ENCODE peak calls at places on chromosomes 5 and 9, in six cellular contexts. S is CD4-positive, alpha-beta T cell; O is fibroblast of lung; H is lower lobe of right lung; Z is glutamatergic neuron; E is breast epithelium. J is an unnamed sample.

GRCh38 chr5:77843570-77844407 is 67.7 kb upstream of the TBCA start:
- DNase-seq in O (peak), S (no peak), Z (peak), E (no peak), H (no peak), J (no peak)

GRCh38 chr5:68994645-68995044 is 99.2 kb upstream of the SLC30A5 start:
- DNase-seq in E (no peak), S (no peak), Z (no peak), H (no peak), O (no peak), J (no peak)

GRCh38 chr5:6282360-6282759 is 96.0 kb downstream of the MED10 start:
- DNase-seq in Z (no peak), S (no peak), O (no peak), E (no peak), H (no peak), J (no peak)

GRCh38 chr5:109656829-109657228 is 32.9 kb upstream of the MAN2A1 start:
- DNase-seq in E (no peak), Z (no peak), O (peak), H (peak), S (peak), J (no peak)

GRCh38 chr5:175683921-175684320 is 26.1 kb downstream of the HRH2 start:
- DNase-seq in S (no peak), H (no peak), Z (no peak), O (no peak), E (no peak), J (no peak)

GRCh38 chr9:82882133-82882532 is 180.8 kb downstream of the RASEF start:
- DNase-seq in H (no peak), Z (no peak), O (peak), E (no peak), S (no peak), J (no peak)

GRCh38 chr5:60248900-60249299 is 355.4 kb upstream of the PDE4D start:
- DNase-seq in H (no peak), E (no peak), O (no peak), Z (no peak), S (no peak), J (no peak)

GRCh38 chr5:133527311-133527710 is 85.0 kb downstream of the FSTL4 start:
- DNase-seq in E (no peak), O (peak), H (no peak), S (no peak), Z (no peak), J (no peak)

GRCh38 chr5:180623411-180623834 is 26.0 kb downstream of the FLT4 start:
- DNase-seq in E (no peak), O (no peak), S (no peak), H (no peak), Z (no peak), J (no peak)

GRCh38 chr5:155252717-155253116 is 239.2 kb downstream of the KIF4B start:
- DNase-seq in H (no peak), Z (no peak), S (no peak), O (no peak), E (no peak), J (no peak)

GRCh38 chr9:104951487-104951886 is 23.5 kb upstream of the ABCA1 start:
- DNase-seq in H (no peak), S (no peak), E (no peak), Z (no peak), O (no peak), J (no peak)

GRCh38 chr9:124212381-124213050 is 45.2 kb upstream of the NEK6 start:
- DNase-seq in S (no peak), H (no peak), E (peak), O (peak), Z (no peak), J (no peak)

GRCh38 chr9:91606255-91606995 is 182.8 kb upstream of the NFIL3 start:
- DNase-seq in E (no peak), O (no peak), H (no peak), Z (no peak), S (no peak), J (no peak)

GRCh38 chr5:59367791-59368394 is 525.6 kb downstream of the PDE4D start:
- DNase-seq in H (peak), E (no peak), S (peak), O (peak), Z (peak), J (peak)

GRCh38 chr9:110006657-110007056 is 201.3 kb downstream of the C9orf152 start:
- DNase-seq in H (no peak), O (no peak), E (no peak), Z (no peak), S (no peak), J (no peak)

GRCh38 chr5:134975843-134976242 is 8.1 kb downstream of the CATSPER3 start:
- DNase-seq in H (no peak), S (no peak), Z (no peak), E (no peak), O (peak), J (no peak)

GRCh38 chr9:87701931-87702421 is 23.9 kb upstream of the CTSL start:
- DNase-seq in Z (no peak), E (no peak), S (no peak), H (no peak), O (peak), J (peak)

GRCh38 chr5:174608631-174609097 is 115.7 kb upstream of the MSX2 start:
- DNase-seq in E (no peak), H (peak), Z (no peak), S (no peak), O (peak), J (no peak)

GRCh38 chr9:107213080-107213479 is 70.0 kb upstream of the RAD23B start:
- DNase-seq in O (no peak), E (no peak), H (no peak), S (no peak), Z (no peak), J (no peak)

GRCh38 chr5:173864126-173865075 is 23.7 kb upstream of the CPEB4 start:
- DNase-seq in H (peak), S (no peak), O (no peak), E (peak), Z (no peak), J (no peak)

GRCh38 chr9:110255417-110256141 is 728 bp downstream of the TXN start:
- DNase-seq in E (peak), S (no peak), H (peak), O (peak), Z (peak), J (peak)

GRCh38 chr9:86036555-86036954 is 62.8 kb downstream of the GOLM1 start:
- DNase-seq in Z (no peak), S (no peak), H (no peak), O (no peak), E (no peak), J (no peak)

GRCh38 chr9:91589101-91589553 is 165.5 kb upstream of the NFIL3 start:
- DNase-seq in O (peak), E (no peak), S (no peak), H (no peak), Z (no peak), J (peak)

GRCh38 chr9:98811051-98811650 is 3.7 kb downstream of the GALNT12 start:
- DNase-seq in S (no peak), O (peak), H (no peak), E (no peak), Z (no peak), J (no peak)

GRCh38 chr9:111198936-111199335 is 131.1 kb downstream of the OR2K2 start:
- DNase-seq in O (peak), E (no peak), H (no peak), S (no peak), Z (no peak), J (no peak)

GRCh38 chr5:17381926-17382325 is 116.1 kb upstream of the TAF11L2 start:
- DNase-seq in S (no peak), Z (no peak), O (no peak), H (peak), E (no peak), J (no peak)

GRCh38 chr5:97101189-97101910 is 41.1 kb downstream of the LIX1 start:
- DNase-seq in Z (no peak), E (no peak), S (no peak), H (no peak), O (peak), J (no peak)

GRCh38 chr9:32294051-32294600 is 90.3 kb upstream of the ACO1 start:
- DNase-seq in S (no peak), O (no peak), H (no peak), E (no peak), Z (no peak), J (no peak)

GRCh38 chr9:89448381-89448780 is 49.5 kb downstream of the SEMA4D start:
- DNase-seq in S (peak), E (no peak), Z (no peak), O (no peak), H (no peak), J (no peak)

GRCh38 chr5:59832577-59833301 is 60.8 kb downstream of the PDE4D start:
- DNase-seq in O (no peak), E (no peak), Z (no peak), H (no peak), S (no peak), J (no peak)

GRCh38 chr5:144448457-144448856 is 277.8 kb downstream of the KCTD16 start:
- DNase-seq in E (no peak), S (no peak), O (no peak), H (no peak), Z (no peak), J (no peak)

GRCh38 chr9:112145886-112146285 is 29.2 kb downstream of the SUSD1 start:
- DNase-seq in Z (no peak), O (peak), H (no peak), E (no peak), S (no peak), J (no peak)

GRCh38 chr9:22144226-22144625 is 135.1 kb upstream of the CDKN2B start:
- DNase-seq in E (no peak), O (no peak), H (no peak), S (no peak), Z (no peak), J (no peak)

GRCh38 chr5:132261881-132262845 is 4.7 kb downstream of the PDLIM4 start:
- DNase-seq in E (no peak), Z (no peak), O (no peak), H (no peak), S (no peak), J (no peak)

GRCh38 chr9:86655147-86655546 is 292.2 kb downstream of the GAS1 start:
- DNase-seq in S (no peak), H (no peak), Z (no peak), E (no peak), O (peak), J (no peak)

GRCh38 chr5:1648806-1649205 is 125.0 kb upstream of the LPCAT1 start:
- DNase-seq in O (peak), Z (no peak), H (no peak), E (no peak), S (no peak), J (no peak)

GRCh38 chr5:31531888-31532710 is at the start of the genes C5orf22 and DROSHA:
- DNase-seq in Z (peak), S (peak), E (peak), O (peak), H (peak), J (peak)
- TF ChIP-seq CTCF in Z (no peak), S (no peak), E (no peak), O (no peak), H (no peak), J (no peak)

GRCh38 chr9:134327671-134328231 is 1.5 kb downstream of the RXRA start:
- DNase-seq in O (no peak), S (no peak), H (peak), Z (peak), E (no peak), J (no peak)

GRCh38 chr9:134324359-134325095 is 1.7 kb upstream of the RXRA start:
- DNase-seq in S (no peak), Z (peak), O (peak), H (peak), E (no peak), J (no peak)

GRCh38 chr9:134326754-134327526 is 685 bp downstream of the RXRA start:
- DNase-seq in O (peak), Z (peak), E (no peak), H (peak), S (no peak), J (no peak)

GRCh38 chr9:134325096-134325812 is 1.0 kb upstream of the RXRA start:
- DNase-seq in E (peak), H (peak), O (peak), Z (peak), S (no peak), J (peak)

DNA sequence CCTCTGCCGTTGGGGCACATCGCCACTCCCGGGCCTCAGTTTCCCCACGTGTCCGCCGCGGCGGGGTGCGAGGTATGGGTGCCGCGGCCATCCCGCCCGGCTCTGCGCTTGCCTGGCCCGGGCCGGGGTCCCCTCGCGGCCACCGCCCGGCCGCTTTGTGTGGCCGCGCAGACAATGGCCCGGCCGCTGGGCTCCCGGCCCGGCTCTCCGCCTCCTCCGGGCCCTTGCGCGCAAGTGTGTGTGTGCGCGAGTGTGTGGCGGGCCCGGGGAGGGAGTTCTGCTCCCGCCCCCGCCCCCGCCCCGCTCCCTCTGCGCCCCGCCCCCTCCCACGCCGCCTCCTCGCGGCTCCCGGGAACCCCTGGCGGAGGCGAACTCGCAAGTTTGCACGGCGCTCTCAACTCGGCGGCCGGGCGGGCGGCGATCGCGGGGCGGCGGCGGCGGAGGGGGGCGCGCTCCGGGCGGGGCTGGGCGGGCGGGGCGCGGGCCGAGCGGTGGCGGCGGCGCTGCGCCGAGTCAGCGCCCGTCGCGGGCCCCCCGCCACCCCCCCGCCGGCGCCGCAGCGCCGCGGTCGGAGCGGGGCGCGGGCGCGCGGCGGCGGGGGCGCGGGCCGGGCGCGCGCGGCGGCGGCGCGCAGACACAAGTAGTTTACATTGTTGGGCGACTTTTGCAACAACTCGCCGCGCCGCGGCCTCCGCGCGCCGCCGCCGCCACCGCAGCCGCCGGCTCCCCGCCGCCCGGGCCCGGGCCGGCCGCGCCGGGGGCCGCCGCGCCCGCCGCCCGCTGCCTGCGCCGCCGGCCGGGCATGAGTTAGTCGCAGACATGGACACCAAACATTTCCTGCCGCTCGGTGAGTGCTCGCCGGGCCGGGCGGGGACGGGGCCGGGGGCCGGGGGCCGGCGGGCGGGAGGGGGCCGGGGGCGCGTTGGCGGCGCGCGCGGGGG is at the start of gene RXRA:
- DNase-seq in Z (peak), S (peak), O (peak), H (peak), E (peak), J (peak)
- TF ChIP-seq CTCF in Z (no peak), S (no peak), O (no peak), H (no peak), E (no peak), J (no peak)

DNA sequence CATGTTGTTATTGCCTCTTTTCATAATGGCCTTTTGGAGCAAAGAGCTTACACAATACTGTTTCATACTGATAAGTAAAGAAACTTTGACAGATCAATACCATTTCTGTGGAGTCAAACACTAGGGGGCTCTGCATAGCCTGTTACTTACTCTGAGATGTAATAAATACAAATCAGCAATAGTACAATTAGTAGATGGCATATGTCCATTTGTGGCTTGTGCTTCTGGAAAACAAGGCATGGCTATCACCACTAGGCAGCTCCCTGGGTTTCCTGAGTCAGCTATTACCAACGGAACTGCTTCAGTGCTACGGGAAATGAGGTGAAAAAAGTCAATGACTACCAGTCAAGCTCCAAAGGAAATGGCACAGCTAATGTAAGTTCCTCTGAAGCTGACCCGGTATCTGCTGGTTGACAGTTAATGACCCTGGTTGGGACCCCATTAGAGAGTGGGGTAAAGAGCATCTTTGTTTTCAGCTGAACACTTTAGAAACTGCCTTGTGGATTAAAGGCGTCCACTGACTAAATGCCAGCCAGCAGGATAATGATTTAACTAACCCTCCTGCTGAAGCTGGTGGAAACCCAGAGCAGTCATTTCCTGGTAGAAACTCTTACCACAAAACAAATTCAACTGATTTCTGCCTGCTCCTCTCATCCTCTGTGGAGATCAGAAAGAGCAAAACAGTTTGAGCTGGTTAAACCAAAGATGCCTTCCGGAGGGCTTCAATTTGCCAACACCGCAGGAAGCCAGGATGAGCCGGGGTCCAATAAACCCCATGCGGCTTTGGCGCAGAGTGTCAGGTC is 69.0 kb upstream of the FAM169A start:
- DNase-seq in Z (no peak), H (no peak), S (peak), E (no peak), O (peak), J (no peak)
- TF ChIP-seq CTCF in Z (peak), H (peak), S (peak), E (no peak), O (peak), J (no peak)

GRCh38 chr5:151002250-151002649 is 18.1 kb upstream of the GPX3 start:
- DNase-seq in E (no peak), O (peak), H (no peak), Z (no peak), S (no peak), J (no peak)
- TF ChIP-seq CTCF in E (peak), O (peak), H (peak), Z (peak), S (no peak), J (no peak)

GRCh38 chr5:81748556-81748955 is 2.3 kb downstream of the SSBP2 start:
- DNase-seq in S (no peak), Z (no peak), H (no peak), O (no peak), E (no peak), J (no peak)
- TF ChIP-seq CTCF in S (no peak), Z (no peak), H (no peak), O (no peak), E (no peak), J (no peak)

DNA sequence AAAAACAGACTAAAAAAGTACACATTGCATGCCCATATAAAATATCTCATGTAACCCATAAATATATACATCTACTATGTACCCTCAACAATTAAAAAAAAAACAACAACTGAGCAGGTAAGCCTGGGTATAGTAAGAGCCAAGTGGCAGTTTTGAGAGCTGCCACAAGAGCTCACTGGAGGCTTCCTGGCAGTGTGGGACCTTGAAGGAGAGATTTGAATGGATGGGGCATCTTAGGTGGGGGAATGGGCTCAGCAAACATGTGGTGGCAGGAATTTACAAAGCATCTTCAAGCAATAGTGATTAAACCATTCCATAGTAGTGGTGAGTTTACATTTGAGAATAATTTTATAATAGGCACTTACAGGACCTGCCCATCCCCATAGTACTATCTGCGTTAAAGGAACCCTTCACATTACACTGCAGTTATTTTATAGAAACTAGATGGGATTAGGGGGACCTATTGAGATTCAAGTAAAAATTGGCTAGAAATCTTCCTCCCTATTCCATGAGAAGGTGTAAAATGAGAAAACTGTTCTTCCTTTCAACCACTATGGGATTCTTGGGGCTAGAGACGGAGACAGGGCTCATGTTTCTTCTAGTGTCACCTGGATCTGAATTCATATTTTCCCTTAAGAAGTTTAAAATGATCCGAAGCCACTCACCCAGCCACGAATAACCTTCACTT is 6.9 kb downstream of the MEGF10 start:
- DNase-seq in S (no peak), O (no peak), E (no peak), H (no peak), Z (no peak), J (no peak)
- TF ChIP-seq CTCF in S (no peak), O (no peak), E (no peak), H (no peak), Z (no peak), J (no peak)

GRCh38 chr5:178069909-178070308 is 43.4 kb upstream of the N4BP3 start:
- DNase-seq in S (peak), H (no peak), Z (peak), E (no peak), O (no peak), J (no peak)
- TF ChIP-seq CTCF in S (no peak), H (peak), Z (no peak), E (no peak), O (no peak), J (no peak)

DNA sequence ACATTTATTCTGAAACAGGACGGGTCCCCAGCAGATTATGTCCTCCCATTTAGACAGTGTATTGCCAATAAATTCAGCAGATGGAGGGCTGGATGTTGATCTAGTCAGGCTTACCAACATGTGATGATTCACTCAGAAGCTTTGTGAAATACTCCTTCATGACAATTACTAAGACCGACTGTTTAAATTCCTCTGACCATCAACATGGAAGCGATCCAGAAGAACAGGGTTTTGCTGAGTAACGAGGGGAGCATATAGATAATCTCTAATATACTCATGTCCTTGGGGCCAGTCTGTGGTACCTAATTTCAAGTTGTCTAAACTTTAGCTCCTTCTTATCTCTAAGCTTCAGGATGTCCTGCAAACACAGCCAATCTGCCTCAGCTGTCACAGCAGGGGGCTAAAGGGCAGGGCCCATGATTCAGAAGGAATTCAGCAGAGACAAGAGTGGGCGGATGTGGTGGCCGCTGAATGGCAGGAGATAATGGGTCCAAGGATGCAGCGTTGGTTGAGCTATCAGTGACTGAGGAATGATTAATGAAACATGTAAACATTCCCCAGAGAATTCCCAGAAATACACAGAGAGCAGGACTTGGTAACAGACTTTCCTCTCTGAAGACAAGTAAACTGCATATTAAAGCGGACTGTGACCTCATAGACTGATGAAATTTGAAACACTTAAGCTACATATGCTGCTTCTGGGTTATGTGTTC is 109.4 kb downstream of the ANKRD55 start:
- DNase-seq in S (no peak), E (no peak), O (peak), H (no peak), Z (peak), J (no peak)
- TF ChIP-seq CTCF in S (no peak), E (no peak), O (no peak), H (no peak), Z (no peak), J (no peak)

GRCh38 chr5:35922468-35922867 is 16.0 kb downstream of the CAPSL start:
- DNase-seq in Z (no peak), E (no peak), H (no peak), S (no peak), O (no peak), J (no peak)
- TF ChIP-seq CTCF in Z (no peak), E (no peak), H (no peak), S (no peak), O (no peak), J (no peak)

J was measured in mesothelial cell of epicardium.